ENCODE peak calls at places on chromosome 7, in four cellular contexts. S, Q, E and W are unnamed samples. For H3K36me3, the result is how much of the 10 kb centered on the place peaks cover.

GRCh38 chr7:55474944-55475911 is 97.1 kb downstream of the VOPP1 start:
- DNase-seq in Q (no peak), S (no peak), E (peak), W (no peak)

GRCh38 chr7:150388709-150389531 is 9.8 kb downstream of the ZNF775 start:
- DNase-seq in E (peak), Q (peak), S (peak), W (peak)

GRCh38 chr7:6385110-6385792 is 62.5 kb downstream of the DAGLB start:
- DNase-seq in S (no peak), E (no peak), Q (no peak), W (no peak)

GRCh38 chr7:94393251-94393758 is 1.4 kb upstream of the COL1A2 start:
- DNase-seq in S (no peak), Q (no peak), E (peak), W (peak)

GRCh38 chr7:131745645-131746248 is 189.3 kb upstream of the PODXL start:
- DNase-seq in Q (no peak), S (peak), E (peak), W (no peak)

GRCh38 chr7:150665882-150666281 is 19.6 kb upstream of the GIMAP2 start:
- DNase-seq in E (no peak), S (no peak), Q (no peak), W (no peak)

GRCh38 chr7:121530251-121531174 is 134.4 kb upstream of the FAM3C start:
- DNase-seq in E (no peak), S (no peak), Q (no peak), W (no peak)

GRCh38 chr7:34281260-34281659 is 375.9 kb downstream of the BMPER start:
- DNase-seq in S (no peak), E (no peak), Q (no peak), W (no peak)

GRCh38 chr7:114851406-114852025 is 70.4 kb upstream of the MDFIC start:
- DNase-seq in E (no peak), Q (no peak), S (no peak), W (no peak)

GRCh38 chr7:155509025-155509724 is 37.2 kb downstream of the CNPY1 start:
- DNase-seq in E (no peak), Q (no peak), S (no peak), W (no peak)

GRCh38 chr7:100679129-100679926 is 5.8 kb downstream of the GNB2 start:
- DNase-seq in S (no peak), Q (peak), E (peak), W (peak)

GRCh38 chr7:129807863-129808262 is 144.9 kb downstream of the UBE2H start:
- DNase-seq in E (no peak), Q (no peak), S (no peak), W (no peak)

GRCh38 chr7:36301914-36302771 is 87.5 kb upstream of the ANLN start:
- DNase-seq in S (peak), E (no peak), Q (peak), W (peak)

GRCh38 chr7:139937685-139938084 is 108.6 kb downstream of the TBXAS1 start:
- DNase-seq in E (no peak), Q (no peak), S (no peak), W (no peak)

GRCh38 chr7:102992820-102993531 is 80.2 kb downstream of the LRRC17 start:
- DNase-seq in Q (no peak), E (no peak), S (peak), W (no peak)

GRCh38 chr7:44275829-44276570 is 49.4 kb downstream of the CAMK2B start:
- DNase-seq in S (no peak), E (no peak), Q (peak), W (no peak)

GRCh38 chr7:150988230-150989226 is 2.3 kb upstream of the NOS3 start:
- DNase-seq in E (peak), S (peak), Q (peak), W (no peak)

GRCh38 chr7:144780071-144780608 is 55.7 kb downstream of the TPK1 start:
- DNase-seq in Q (no peak), S (no peak), E (no peak), W (no peak)

GRCh38 chr7:33845991-33846509 is 59.3 kb upstream of the BMPER start:
- DNase-seq in S (peak), E (peak), Q (no peak), W (peak)

GRCh38 chr7:1758417-1758858 is 88.4 kb downstream of the ELFN1 start:
- DNase-seq in Q (no peak), S (no peak), E (peak), W (no peak)

GRCh38 chr7:67462781-67463191 is 466.2 kb downstream of the TYW1 start:
- DNase-seq in E (peak), S (no peak), Q (no peak), W (peak)

GRCh38 chr7:90903856-90904255 is 307.7 kb downstream of the CDK14 start:
- DNase-seq in E (no peak), Q (no peak), S (no peak), W (no peak)

GRCh38 chr7:831596-832291 is 532 bp upstream of the SUN1 start:
- DNase-seq in E (no peak), S (no peak), Q (no peak), W (no peak)

GRCh38 chr7:317643-318405 is 27.9 kb downstream of the FOXL3 start:
- DNase-seq in S (no peak), E (no peak), Q (no peak), W (no peak)

GRCh38 chr7:46282155-46282554 is 361.1 kb upstream of the IGFBP3 start:
- DNase-seq in E (no peak), Q (no peak), S (no peak), W (no peak)

GRCh38 chr7:40579401-40579800 is 444.6 kb downstream of the SUGCT start:
- DNase-seq in E (no peak), Q (no peak), S (no peak), W (no peak)

GRCh38 chr7:121139427-121139826 is 150.9 kb downstream of the CPED1 start:
- DNase-seq in S (no peak), Q (no peak), E (no peak), W (no peak)

GRCh38 chr7:8249121-8249520 is 12.8 kb downstream of the ICA1 start:
- DNase-seq in E (no peak), S (no peak), Q (no peak), W (no peak)

GRCh38 chr7:3922175-3922635 is 621.2 kb downstream of the SDK1 start:
- DNase-seq in Q (no peak), E (peak), S (peak), W (no peak)

GRCh38 chr7:141945356-141945755 is 1.4 kb downstream of the CLEC5A start:
- DNase-seq in S (no peak), E (no peak), Q (no peak), W (no peak)

GRCh38 chr7:98995111-98995510 is 116.8 kb downstream of the TRRAP start:
- DNase-seq in S (no peak), E (peak), Q (no peak), W (no peak)

GRCh38 chr7:2288503-2288902 is 25.7 kb downstream of the SNX8 start:
- DNase-seq in S (no peak), Q (no peak), E (no peak), W (no peak)

GRCh38 chr7:1505731-1506550 is 1.8 kb upstream of the INTS1 start:
- DNase-seq in S (peak), Q (no peak), E (peak), W (peak)

DNA sequence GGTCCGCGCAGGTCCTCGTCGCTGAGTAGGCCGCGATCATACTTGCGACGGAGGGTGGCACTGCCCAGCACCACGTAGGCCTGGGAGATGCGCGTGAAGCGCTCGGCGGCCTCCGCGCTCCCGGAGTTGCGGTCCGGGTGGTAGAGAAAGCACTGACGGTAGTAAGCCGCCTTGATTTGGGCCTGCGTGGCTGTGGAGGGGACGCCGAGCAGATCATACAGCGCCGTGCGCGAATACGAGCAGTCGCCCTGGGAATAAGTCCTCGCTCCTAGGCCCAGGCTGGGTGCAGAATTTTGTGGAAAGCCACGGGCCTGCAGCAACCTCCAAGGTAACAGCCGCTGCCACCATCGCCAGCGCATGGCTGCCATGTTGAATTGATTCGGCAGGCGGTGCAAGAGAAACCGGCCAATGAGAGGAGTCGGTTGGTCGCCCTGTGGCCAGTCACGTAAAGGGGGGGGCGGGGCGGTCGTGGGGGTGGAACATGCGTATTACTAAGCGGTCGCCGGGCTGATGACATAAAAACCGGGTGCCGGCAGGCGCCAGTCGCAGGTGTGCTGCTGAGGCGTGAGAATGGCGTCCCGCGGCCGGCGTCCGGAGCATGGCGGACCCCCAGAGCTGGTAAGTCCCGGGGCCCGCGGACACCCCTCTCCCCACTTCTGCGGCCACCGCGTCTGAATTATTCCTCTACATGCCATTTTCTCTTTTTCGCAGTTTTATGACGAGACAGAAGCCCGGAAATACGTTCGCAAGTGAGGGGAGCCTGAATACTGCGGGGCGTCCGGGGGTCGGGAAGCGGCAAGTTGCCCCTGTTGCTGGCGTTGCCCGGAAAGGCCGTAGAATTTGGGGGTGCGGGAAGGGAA is at the start of the genes BUD23 and DNAJC30:
- DNase-seq in E (peak), S (peak), Q (peak), W (peak)
- TF ChIP-seq POLR2A in E (no peak), S (peak), Q (peak), W (peak)

DNA sequence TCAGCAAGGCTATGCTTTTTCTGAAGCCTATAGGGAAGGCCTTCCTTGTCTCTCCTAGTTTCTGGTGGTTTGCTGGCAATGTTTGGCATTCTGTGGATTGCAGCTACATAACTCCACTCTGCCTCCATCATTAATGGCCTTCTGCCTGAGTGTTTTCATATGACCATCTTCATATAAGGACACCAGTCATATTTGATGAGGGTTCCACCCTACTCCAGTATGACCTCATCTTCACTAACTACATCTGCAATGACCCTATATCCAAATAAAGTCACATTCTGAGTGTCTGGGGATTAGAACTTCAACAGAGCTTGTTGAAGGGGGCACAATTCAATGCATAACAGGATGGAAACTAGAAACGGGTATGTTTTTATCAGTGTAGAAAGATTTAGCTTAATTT is 22.1 kb downstream of the CAV1 start:
- DNase-seq in Q (no peak), E (no peak), S (no peak), W (no peak)
- H3K36me3 ChIP-seq in Q (under half), E (under half), S (under half), W (under half)

DNA sequence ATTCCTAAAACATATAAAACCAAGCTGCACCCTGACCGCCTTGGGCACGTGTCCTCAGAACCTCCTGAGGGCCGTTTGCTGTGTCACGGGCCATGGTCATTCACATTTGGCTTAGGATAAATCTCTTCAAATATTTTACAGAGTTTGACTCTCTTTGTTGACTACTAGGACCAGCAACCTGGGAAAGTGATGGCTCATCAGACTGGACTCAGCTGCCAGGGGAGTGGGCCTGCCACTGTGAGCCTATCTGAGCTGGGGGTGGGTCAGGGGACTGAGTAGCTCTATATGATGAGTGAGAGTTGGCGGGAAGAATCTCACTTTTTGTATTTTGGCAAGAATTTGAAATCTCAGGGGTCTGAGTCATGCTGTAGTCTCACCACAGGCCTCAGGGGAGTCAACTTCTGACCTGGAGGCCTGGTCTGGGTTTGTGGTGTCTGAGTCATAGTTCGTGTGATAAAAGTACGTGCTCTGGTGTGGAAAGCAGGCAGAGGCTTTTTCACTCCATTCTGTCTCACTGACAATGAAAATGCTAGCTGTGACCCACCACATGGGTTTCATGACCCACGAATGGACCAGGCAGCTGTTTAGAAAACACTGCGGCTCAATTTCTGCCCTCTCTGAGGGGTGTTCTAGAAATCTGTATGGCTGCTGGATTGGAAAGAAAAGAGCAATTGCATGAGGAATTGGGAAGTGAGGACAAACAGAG is 4.2 kb upstream of the UPP1 start:
- DNase-seq in S (no peak), Q (no peak), E (peak), W (peak)
- H3K27ac ChIP-seq in S (no peak), Q (peak), E (no peak), W (peak)

GRCh38 chr7:76380623-76380966 is 21.8 kb upstream of the YWHAG start:
- DNase-seq in S (no peak), E (no peak), Q (no peak), W (no peak)

GRCh38 chr7:76381814-76382213 is 23.0 kb upstream of the YWHAG start:
- DNase-seq in E (no peak), Q (no peak), S (no peak), W (no peak)

GRCh38 chr7:76377186-76377918 is 18.6 kb upstream of the YWHAG start:
- DNase-seq in E (peak), Q (no peak), S (no peak), W (no peak)

GRCh38 chr7:76386691-76387260 is 22.7 kb downstream of the SSC4D start:
- DNase-seq in Q (no peak), E (no peak), S (no peak), W (no peak)

DNA sequence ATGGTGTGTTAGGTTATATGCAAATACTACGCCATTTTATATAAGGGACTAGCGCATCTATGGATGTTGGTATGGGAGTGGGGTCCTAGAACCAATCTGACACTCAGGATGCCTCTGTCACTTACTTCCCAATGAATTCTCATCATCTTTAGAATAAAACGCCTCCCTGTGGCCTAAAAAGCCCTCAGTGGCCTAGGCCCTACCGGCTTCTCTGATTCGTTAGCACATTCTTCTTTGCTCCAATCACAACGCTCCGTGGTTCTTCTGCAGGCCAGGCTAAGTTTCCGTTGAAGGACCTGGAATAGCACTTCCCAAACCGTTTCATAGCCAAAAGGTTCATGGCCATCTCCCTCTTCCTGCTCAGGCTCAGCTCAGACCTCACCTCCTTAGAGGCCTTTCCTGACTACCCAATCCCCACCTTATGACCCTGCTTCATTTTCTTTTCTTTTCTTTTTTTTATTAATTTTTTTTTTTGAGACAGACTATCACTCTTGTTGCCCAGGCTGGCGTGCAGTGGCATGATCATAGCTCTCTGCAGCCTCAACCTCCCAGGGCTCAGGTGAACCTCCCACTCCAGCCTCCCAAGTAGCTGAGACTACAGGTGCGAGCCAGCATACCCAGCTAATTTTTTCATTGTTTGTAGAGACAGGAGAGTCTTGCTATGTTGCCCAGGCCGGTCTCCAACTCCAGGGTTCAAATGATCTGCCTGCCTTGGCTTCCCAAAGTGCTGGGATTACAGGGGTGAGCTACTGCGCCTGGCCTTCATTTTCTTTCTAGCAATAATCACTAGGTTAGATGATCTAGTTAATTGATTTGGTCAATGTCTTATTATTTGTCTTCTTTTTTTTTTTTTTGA is 24.5 kb upstream of the YWHAG start:
- DNase-seq in E (peak), S (no peak), Q (no peak), W (no peak)
- TF ChIP-seq POLR2A in E (no peak), S (no peak), Q (no peak), W (no peak)

GRCh38 chr7:128395748-128396147 is 14.0 kb downstream of the IMPDH1 start:
- DNase-seq in E (no peak), Q (no peak), S (no peak), W (no peak)
- H3K36me3 ChIP-seq in E (under half), Q (under half), S (under half), W (under half)

DNA sequence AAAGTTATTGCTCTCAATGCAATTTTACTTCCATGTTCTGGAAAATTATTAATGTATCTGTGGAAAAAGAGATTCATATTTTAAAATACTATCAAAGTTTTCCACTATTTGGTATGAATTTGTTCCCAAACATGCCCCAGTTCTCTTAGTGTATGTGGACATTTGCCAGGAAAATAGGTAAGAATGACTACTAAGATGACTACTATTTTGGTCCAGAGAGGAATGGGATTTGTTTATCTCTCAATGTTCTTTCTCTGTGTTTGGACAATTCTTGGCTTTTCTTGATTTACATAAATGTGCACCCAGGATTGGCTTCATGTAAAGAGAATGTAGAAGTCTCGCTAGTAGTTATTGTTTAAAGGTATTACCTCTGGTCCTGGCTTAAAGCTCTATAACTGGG is 60.3 kb upstream of the POT1 start:
- DNase-seq in Q (no peak), E (no peak), S (no peak), W (no peak)
- H3K27ac ChIP-seq in Q (no peak), E (no peak), S (no peak), W (no peak)

DNA sequence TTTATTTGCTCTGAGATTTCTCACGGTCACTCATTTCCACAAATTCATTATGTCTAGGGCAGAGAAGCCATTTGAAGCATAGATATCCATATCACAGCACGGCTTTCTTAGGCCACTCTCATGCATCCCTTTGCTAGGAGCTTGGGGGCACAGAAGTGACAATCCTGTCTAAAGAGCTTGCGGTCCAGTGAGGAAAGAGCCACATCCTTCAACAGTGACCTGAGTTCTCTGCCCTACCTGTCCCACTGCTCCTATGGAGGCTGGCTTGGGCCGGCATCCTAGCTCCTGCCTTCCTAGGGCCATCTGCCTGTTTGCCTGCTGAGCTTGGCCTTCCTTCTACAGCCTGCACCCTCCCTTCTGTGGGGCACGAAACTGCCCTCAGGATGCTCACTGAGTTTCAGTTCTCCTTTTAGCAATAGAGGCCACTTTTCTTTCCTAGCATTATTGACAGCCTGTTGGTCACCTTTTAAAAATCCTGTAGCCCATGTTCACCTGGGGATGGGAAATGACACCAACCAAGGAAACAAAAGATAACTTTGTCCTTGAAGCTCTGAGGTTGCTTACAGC is 212.1 kb upstream of the GRB10 start:
- DNase-seq in S (no peak), E (no peak), Q (no peak), W (no peak)
- TF ChIP-seq POLR2A in S (no peak), E (no peak), Q (no peak), W (no peak)

GRCh38 chr7:25436413-25436812 is 208.1 kb upstream of the NPVF start:
- DNase-seq in S (no peak), Q (no peak), E (no peak), W (no peak)
- H3K36me3 ChIP-seq in S (under half), Q (under half), E (under half), W (under half)

DNA sequence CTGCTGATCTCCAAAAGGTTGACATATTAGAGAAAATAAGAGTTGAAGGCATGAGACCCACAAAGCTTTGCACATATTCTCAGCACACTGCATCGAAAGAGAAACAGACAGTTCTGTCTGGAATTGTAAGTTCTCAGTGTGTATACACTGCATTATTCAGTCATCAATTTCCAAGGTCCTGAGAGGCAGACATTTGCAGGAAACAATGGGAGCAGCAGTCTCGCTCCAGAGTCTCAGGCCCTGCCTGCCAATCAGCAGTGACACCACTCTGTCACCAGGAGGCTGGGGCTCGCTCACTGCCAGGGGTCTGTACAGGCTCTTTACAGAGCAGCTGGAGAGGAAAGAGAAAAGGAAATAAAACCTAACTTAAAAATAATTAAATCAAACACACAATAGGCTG is 36.3 kb downstream of the JAZF1 start:
- DNase-seq in Q (no peak), S (no peak), E (peak), W (no peak)
- H3K27ac ChIP-seq in Q (no peak), S (no peak), E (peak), W (no peak)